ENCODE peak calls at places on chromosomes 12 and 14, in ten cellular contexts. C, W, Q, T, N, M, S, P, X and Y are unnamed samples.

GRCh38 chr12:125284087-125284486 is 218.9 kb downstream of the AACS start:
- DNase-seq in S (no peak), Q (no peak), X (no peak), P (no peak), N (no peak), T (no peak), W (no peak), C (no peak), M (no peak), Y (no peak)

GRCh38 chr12:117189725-117190209 is 503 bp downstream of the FBXO21 start:
- DNase-seq in S (no peak), W (peak; percentile 26), P (peak; percentile 24), X (no peak), C (no peak), M (peak; percentile 31), N (peak; percentile 71), T (peak; percentile 91), Q (peak; percentile 34), Y (peak; percentile 36)

GRCh38 chr12:124847113-124847512 is 16.6 kb downstream of the SCARB1 start:
- DNase-seq in N (no peak), X (no peak), C (no peak), T (no peak), Q (no peak), P (no peak), S (no peak), M (peak; percentile 66), W (no peak), Y (no peak)

GRCh38 chr14:47278233-47278842 is 397.1 kb downstream of the MDGA2 start:
- DNase-seq in P (peak; percentile 11), W (peak; percentile 41), M (peak; percentile 43), C (no peak), N (no peak), X (no peak), T (no peak), Q (peak; percentile 36), S (peak; percentile 54), Y (no peak)

GRCh38 chr12:108399514-108399913 is 60.4 kb upstream of the CMKLR1 start:
- DNase-seq in T (no peak), W (peak; percentile 33), S (no peak), C (no peak), Q (no peak), X (no peak), N (peak; percentile 93), M (no peak), P (no peak), Y (peak; percentile 72)

GRCh38 chr12:88393017-88393767 is 187.1 kb downstream of the KITLG start:
- DNase-seq in W (no peak), N (no peak), S (no peak), P (peak; percentile 41), Q (peak; percentile 18), C (no peak), M (no peak), T (no peak), X (no peak), Y (no peak)

GRCh38 chr12:122336015-122336946 is 70.0 kb upstream of the VPS33A start:
- DNase-seq in N (no peak), S (no peak), W (peak; percentile 22), T (no peak), C (no peak), Q (peak; percentile 62), P (peak; percentile 23), X (no peak), M (no peak), Y (no peak)

GRCh38 chr14:39169541-39169900 is 612 bp downstream of the TRAPPC6B start:
- DNase-seq in C (no peak), S (no peak), X (no peak), P (no peak), M (no peak), Q (no peak), W (no peak), T (no peak), N (no peak), Y (no peak)

GRCh38 chr14:106380740-106381139 is 854.4 kb downstream of the TMEM121 start:
- DNase-seq in C (no peak), N (no peak), T (no peak), M (no peak), Q (no peak), W (no peak), X (no peak), P (no peak), S (no peak), Y (no peak)

GRCh38 chr14:75559451-75560187 is 18.8 kb upstream of the FLVCR2 start:
- DNase-seq in W (no peak), T (no peak), X (no peak), C (no peak), M (peak; percentile 39), S (no peak), P (no peak), Q (no peak), N (no peak), Y (no peak)

GRCh38 chr12:85278598-85279448 is 1.2 kb upstream of the ALX1 start:
- DNase-seq in X (no peak), S (no peak), C (no peak), T (peak; percentile 59), M (no peak), W (no peak), Q (no peak), P (no peak), N (no peak), Y (no peak)

GRCh38 chr12:85279449-85280137 is 427 bp upstream of the ALX1 start:
- DNase-seq in T (peak; percentile 47), N (peak; percentile 61), S (no peak), C (no peak), X (no peak), Q (no peak), W (no peak), P (no peak), M (no peak), Y (no peak)

GRCh38 chr12:85281947-85282312 is 1.9 kb downstream of the ALX1 start:
- DNase-seq in N (no peak), Q (no peak), T (no peak), X (no peak), C (no peak), S (no peak), W (no peak), P (no peak), M (no peak), Y (no peak)

GRCh38 chr12:85280984-85281946 is 1.2 kb downstream of the ALX1 start:
- DNase-seq in W (no peak), N (no peak), T (no peak), S (no peak), X (no peak), P (no peak), Q (no peak), C (no peak), M (no peak), Y (no peak)

GRCh38 chr12:85280138-85280983 is at the start of gene ALX1:
- DNase-seq in W (peak; percentile 9), S (no peak), P (no peak), Q (no peak), C (no peak), M (no peak), T (peak; percentile 82), X (no peak), N (peak; percentile 43), Y (peak; percentile 18)
- TF ChIP-seq POLR2A in W (no peak), S (peak; percentile 44), P (no peak), Q (no peak), C (no peak), M (no peak), T (no peak), X (no peak), N (no peak), Y (no peak)

GRCh38 chr12:120211904-120212283 is 11.0 kb upstream of the RPLP0 start:
- DNase-seq in N (no peak), T (no peak), X (no peak), M (no peak), C (no peak), P (no peak), Q (no peak), S (no peak), W (no peak), Y (no peak)

GRCh38 chr12:120209851-120210250 is 8.9 kb upstream of the RPLP0 start:
- DNase-seq in M (no peak), T (no peak), N (no peak), W (no peak), C (no peak), Q (no peak), P (no peak), S (no peak), X (no peak), Y (no peak)

GRCh38 chr12:120212301-120212700 is 11.4 kb upstream of the RPLP0 start:
- DNase-seq in X (no peak), Q (no peak), P (no peak), W (no peak), T (peak; percentile 69), S (no peak), M (no peak), C (no peak), N (no peak), Y (no peak)

GRCh38 chr12:120213758-120214157 is 12.8 kb upstream of the RPLP0 start:
- DNase-seq in P (no peak), N (no peak), W (no peak), X (no peak), Q (no peak), C (no peak), S (no peak), M (no peak), T (peak; percentile 53), Y (no peak)

GRCh38 chr12:120211243-120211903 is 10.5 kb upstream of the RPLP0 start:
- DNase-seq in S (no peak), X (no peak), N (no peak), P (no peak), W (peak; percentile 43), C (no peak), M (no peak), Q (no peak), T (no peak), Y (no peak)
- H3K36me3 ChIP-seq in S (peaks cover 59% of the 10 kb centered on the region), X (peaks cover 77% of the 10 kb centered on the region), N (peaks cover 38% of the 10 kb centered on the region), P (peaks cover 21% of the 10 kb centered on the region), W (no peaks in the 10 kb centered on the region), C (peaks cover 32% of the 10 kb centered on the region), M (peaks cover 84% of the 10 kb centered on the region), Q (peaks cover 67% of the 10 kb centered on the region), T (peaks cover 34% of the 10 kb centered on the region), Y (no peaks in the 10 kb centered on the region)

DNA sequence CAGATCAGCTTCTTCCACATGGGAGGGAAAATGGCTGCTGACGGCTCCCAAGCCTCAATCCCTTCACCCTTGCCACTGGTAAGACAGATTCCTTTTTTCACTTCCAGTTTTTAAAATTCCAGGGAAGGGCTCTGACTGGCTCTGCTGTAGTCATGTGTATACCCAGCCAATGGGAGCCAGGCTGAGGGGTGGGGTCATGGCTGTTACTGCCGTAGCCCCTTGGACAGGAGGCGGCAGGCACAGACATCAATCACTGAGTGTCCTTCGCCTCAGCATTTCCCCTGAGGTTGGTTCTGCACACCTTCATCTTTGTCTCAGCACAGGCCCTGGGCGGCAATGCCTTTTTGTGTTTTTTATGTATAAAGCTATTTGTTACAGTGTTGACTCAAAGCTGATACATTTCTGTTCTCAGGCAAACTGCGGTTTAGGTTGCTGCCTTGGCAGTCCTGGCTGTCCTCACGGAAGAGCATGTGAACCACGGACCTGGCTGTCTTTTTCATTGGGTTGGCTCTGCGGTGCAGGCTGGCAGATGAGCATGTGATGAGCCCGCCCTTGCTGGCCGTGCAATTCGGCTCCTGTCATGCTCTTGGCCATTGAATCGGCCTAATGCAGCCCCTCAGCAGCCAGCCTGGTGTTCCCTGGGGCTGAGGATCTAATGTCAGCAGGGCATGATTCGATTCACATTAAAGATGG is 74.3 kb downstream of the PPM1A start:
- DNase-seq in W (no peak), P (no peak), C (no peak), Q (no peak), N (no peak), M (no peak), S (no peak), X (no peak), T (peak; percentile 13), Y (no peak)
- TF ChIP-seq EP300 in W (no peak), P (no peak), C (no peak), Q (no peak), N (no peak), M (no peak), S (no peak), X (no peak), T (no peak), Y (no peak)

GRCh38 chr14:69694730-69695663 is 71.9 kb upstream of the SRSF5 start:
- DNase-seq in M (no peak), T (no peak), N (no peak), Q (no peak), W (no peak), P (no peak), C (no peak), S (no peak), X (no peak), Y (no peak)
- TF ChIP-seq POLR2A in M (no peak), T (no peak), N (no peak), Q (no peak), W (no peak), P (no peak), C (no peak), S (no peak), X (no peak), Y (no peak)